ENCODE peak calls at places on chromosome 11, in six cellular contexts. D is HCT116, J is transverse colon, W is NB4, B is lower leg skin, S is Peyer's patch. F is an unnamed sample.

GRCh38 chr11:108559340-108559739 is 34.2 kb downstream of the EXPH5 start:
- DNase-seq in D (no peak), J (no peak), S (no peak), W (no peak), B (no peak), F (no peak)

GRCh38 chr11:69662021-69662698 is 13.0 kb downstream of the LTO1 start:
- DNase-seq in J (no peak), B (no peak), D (no peak), W (no peak), S (peak), F (no peak)

GRCh38 chr11:74923125-74923524 is 25.8 kb downstream of the XRRA1 start:
- DNase-seq in D (no peak), J (no peak), W (no peak), S (no peak), B (no peak), F (no peak)

GRCh38 chr11:17651061-17651460 is 68.3 kb upstream of the MYOD1 start:
- DNase-seq in S (no peak), D (no peak), J (no peak), W (no peak), B (no peak), F (no peak)

GRCh38 chr11:7965386-7965785 is at the start of gene NLRP10:
- DNase-seq in W (no peak), D (no peak), J (no peak), B (no peak), S (no peak), F (no peak)

GRCh38 chr11:67099841-67100324 is 19.2 kb upstream of the KDM2A start:
- DNase-seq in D (no peak), J (no peak), W (no peak), B (no peak), S (no peak), F (no peak)

GRCh38 chr11:48006301-48006992 is 26.1 kb downstream of the PTPRJ start:
- DNase-seq in W (no peak), J (no peak), B (no peak), S (no peak), D (no peak), F (no peak)

GRCh38 chr11:74571062-74571399 is 21.4 kb upstream of the POLD3 start:
- DNase-seq in D (no peak), J (no peak), B (no peak), W (no peak), S (no peak), F (no peak)

GRCh38 chr11:78149646-78150045 is 10.2 kb upstream of the ALG8 start:
- DNase-seq in S (no peak), W (peak), B (no peak), D (no peak), J (no peak), F (no peak)

GRCh38 chr11:64661146-64661545 is 61.9 kb downstream of the NRXN2 start:
- DNase-seq in W (peak), J (no peak), B (no peak), S (no peak), D (no peak), F (no peak)

GRCh38 chr11:7251836-7252682 is at the start of gene SYT9:
- DNase-seq in D (no peak), B (no peak), J (peak), W (no peak), S (peak), F (peak)

GRCh38 chr11:27319065-27319464 is 44.0 kb downstream of the CCDC34 start:
- DNase-seq in J (no peak), W (no peak), B (no peak), S (no peak), D (peak), F (no peak)

GRCh38 chr11:76770642-76771445 is 12.3 kb upstream of the TSKU start:
- DNase-seq in S (peak), B (peak), J (peak), W (peak), D (no peak), F (peak)

GRCh38 chr11:119055901-119056300 is 1.1 kb downstream of the HYOU1 start:
- DNase-seq in B (no peak), J (no peak), D (peak), S (no peak), W (peak), F (no peak)

GRCh38 chr11:126914941-126915340 is 85.6 kb downstream of the KIRREL3 start:
- DNase-seq in J (no peak), W (no peak), S (no peak), D (no peak), B (no peak), F (no peak)

GRCh38 chr11:1049431-1049891 is 12.9 kb upstream of the MUC6 start:
- DNase-seq in D (no peak), S (peak), W (no peak), B (no peak), J (no peak), F (peak)

GRCh38 chr11:980438-981365 is 55.0 kb downstream of the AP2A2 start:
- DNase-seq in S (no peak), B (no peak), J (no peak), D (no peak), W (no peak), F (no peak)

GRCh38 chr11:2187267-2187707 is 15.7 kb upstream of the TH start:
- DNase-seq in D (no peak), S (no peak), W (no peak), J (no peak), B (no peak), F (no peak)

GRCh38 chr11:2537010-2537695 is 92.3 kb downstream of the KCNQ1 start:
- DNase-seq in D (no peak), S (peak), W (no peak), J (no peak), B (no peak), F (peak)

GRCh38 chr11:65315866-65316233 is 1.2 kb downstream of the CDC42EP2 start:
- DNase-seq in B (no peak), D (no peak), J (no peak), S (no peak), W (no peak), F (no peak)

GRCh38 chr11:66366844-66367477 is 4.6 kb downstream of the SLC29A2 start:
- DNase-seq in J (no peak), W (no peak), S (no peak), D (no peak), B (no peak), F (no peak)

DNA sequence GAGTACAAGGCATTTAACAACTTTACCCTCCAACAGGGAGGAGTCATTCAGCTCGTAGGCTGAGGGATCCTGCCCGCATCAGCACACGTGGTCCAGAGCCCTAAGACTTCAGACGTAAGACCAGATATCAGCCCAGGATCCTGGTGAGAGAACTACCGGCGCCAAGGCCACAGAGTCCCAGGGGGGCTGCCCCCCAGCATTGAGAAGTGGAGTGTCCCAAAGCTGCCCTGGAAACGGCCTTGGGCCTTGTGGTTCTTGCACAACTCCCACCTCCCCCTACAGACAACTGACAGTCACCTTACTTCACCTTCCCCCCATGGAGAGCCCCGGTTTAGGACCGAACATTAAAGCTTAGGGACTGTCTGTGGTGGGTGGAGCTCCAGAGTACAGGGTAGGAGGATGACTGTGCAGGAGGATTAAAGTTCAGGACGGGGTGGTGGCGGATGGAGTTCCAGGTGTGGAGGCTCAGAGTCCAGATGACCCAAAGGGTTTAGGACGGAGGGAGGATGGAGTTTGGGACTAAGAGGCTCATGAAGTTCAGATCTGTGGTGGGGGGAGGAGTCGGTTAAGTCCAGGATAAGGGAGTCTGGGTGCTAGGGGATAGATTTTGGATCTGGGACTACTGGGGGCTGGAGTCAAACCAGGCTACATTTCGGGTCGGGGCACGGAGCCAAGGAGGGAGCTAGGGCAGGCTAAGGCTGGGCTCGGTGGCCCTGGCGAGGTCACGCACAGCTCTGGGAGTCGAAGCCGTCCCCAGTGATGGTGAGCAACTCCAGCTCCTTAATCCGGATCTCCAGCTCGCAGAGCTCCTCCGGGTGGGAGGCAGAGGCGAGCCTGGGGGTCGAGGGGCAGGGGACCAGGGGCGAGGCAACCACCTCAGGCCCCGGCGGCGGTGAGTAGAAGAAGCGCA is 856 bp downstream of the C11orf91 start:
- DNase-seq in S (no peak), W (peak), J (peak), B (no peak), D (no peak), F (no peak)
- TF ChIP-seq POLR2A in S (peak), W (peak), J (peak), B (no peak), D (no peak), F (no peak)

GRCh38 chr11:131111775-131112174 is 195.5 kb upstream of the SNX19 start:
- DNase-seq in D (no peak), J (no peak), W (no peak), B (no peak), S (no peak), F (no peak)

GRCh38 chr11:131108780-131109179 is 192.5 kb upstream of the SNX19 start:
- DNase-seq in J (no peak), B (no peak), W (no peak), D (no peak), S (no peak), F (no peak)

GRCh38 chr11:131109256-131109655 is 193.0 kb upstream of the SNX19 start:
- DNase-seq in S (no peak), J (no peak), B (no peak), D (no peak), W (no peak), F (no peak)
- TF ChIP-seq POLR2A in S (no peak), J (no peak), B (no peak), D (no peak), W (no peak), F (no peak)

GRCh38 chr11:111417011-111417765 is 38.1 kb upstream of the POU2AF1 start:
- DNase-seq in J (no peak), S (no peak), B (no peak), D (no peak), W (peak), F (no peak)

GRCh38 chr11:111414267-111414931 is 35.3 kb upstream of the POU2AF1 start:
- DNase-seq in J (peak), D (no peak), S (no peak), W (peak), B (no peak), F (no peak)

GRCh38 chr11:111414936-111415335 is 35.9 kb upstream of the POU2AF1 start:
- DNase-seq in S (no peak), B (no peak), W (no peak), J (no peak), D (no peak), F (no peak)

GRCh38 chr11:111417766-111418435 is 38.8 kb upstream of the POU2AF1 start:
- DNase-seq in S (no peak), D (no peak), B (peak), J (peak), W (no peak), F (peak)

DNA sequence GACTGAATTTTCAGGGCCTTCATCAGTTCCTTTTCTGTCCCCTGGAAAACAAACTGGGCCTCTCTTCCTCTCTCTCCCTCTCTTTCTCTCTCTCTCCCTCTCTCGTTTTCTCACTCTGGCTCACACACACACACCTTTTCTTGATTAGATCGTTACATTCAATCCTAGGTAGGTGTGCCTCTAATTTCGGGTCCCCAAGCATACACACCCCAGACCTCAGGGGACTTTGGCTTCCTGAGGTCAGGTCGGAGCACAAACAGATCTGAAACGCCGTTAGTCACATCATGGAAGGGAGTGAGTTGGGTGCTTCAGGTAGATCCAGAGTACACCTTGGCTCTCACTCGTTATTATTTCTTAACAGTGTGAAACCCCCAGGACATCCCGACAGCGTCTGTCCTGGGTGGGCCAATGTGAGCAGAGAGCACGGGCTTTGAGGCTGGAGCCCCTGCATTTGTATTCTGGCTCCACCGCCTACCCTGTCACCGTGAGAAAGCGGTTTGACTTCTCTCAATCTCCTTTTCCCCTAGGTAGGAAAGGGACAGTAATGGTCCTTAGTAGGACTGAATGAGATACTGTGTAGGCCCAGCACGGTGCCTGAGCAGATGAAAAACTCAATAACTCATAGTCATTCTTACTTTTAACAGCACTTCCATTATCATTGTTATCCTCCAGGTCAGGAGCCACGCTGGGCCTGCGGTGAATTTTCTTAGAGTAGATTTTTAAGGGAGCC is 37.3 kb upstream of the POU2AF1 start:
- DNase-seq in J (no peak), W (no peak), B (no peak), D (no peak), S (no peak), F (no peak)
- TF ChIP-seq POLR2A in J (no peak), W (no peak), B (no peak), D (no peak), S (no peak), F (no peak)

DNA sequence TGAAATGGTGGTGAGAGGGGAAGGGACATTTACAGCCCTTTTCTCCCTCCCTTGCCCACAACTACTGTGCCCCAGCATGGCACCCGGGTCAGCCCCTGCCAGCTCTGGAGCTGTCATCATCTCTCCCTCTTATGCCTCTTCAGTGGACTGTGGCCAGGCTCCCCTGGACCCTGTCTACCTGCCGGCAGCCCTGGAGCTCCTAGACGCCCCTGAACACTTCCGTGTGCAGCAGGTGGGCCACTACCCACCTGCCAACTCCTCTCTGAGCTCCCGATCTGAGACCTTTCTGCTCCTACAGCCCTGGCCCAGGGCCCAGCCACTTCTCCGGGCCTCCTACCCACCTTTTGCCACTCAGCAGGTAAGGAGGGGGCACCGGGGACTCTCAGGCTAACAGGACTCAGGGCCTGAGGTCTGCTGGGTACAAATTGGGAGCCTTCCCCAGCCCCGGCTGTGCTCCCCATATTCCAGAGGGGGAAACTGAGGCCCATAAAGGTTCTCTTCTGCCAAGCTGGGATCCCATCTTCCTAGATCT is 2.9 kb downstream of the TMEM132A start:
- DNase-seq in B (no peak), W (no peak), S (peak), J (no peak), D (no peak), F (no peak)
- TF ChIP-seq POLR2A in B (no peak), W (no peak), S (no peak), J (no peak), D (no peak), F (no peak)

F was measured in sigmoid colon.